ENCODE peak calls at places on chromosome 16, in four cellular contexts. One of them, this sample, is unnamed.

GRCh38 chr16:47713225-47713595 is 252.1 kb downstream of the PHKB start:
- DNase-seq in tibial artery: no peak
- DNase-seq in heart left ventricle: no peak
- DNase-seq in PC-9: peak
- DNase-seq in this sample: no peak

GRCh38 chr16:49663081-49664057 is 192.5 kb downstream of the ZNF423 start:
- DNase-seq in tibial artery: peak
- DNase-seq in heart left ventricle: peak
- DNase-seq in PC-9: no peak
- DNase-seq in this sample: no peak

GRCh38 chr16:65751622-65752598 is 614.6 kb upstream of the CDH5 start:
- DNase-seq in tibial artery: no peak
- DNase-seq in heart left ventricle: no peak
- DNase-seq in PC-9: no peak
- DNase-seq in this sample: no peak

GRCh38 chr16:9437115-9437514 is 345.7 kb downstream of the HAPSTR1 start:
- DNase-seq in heart left ventricle: no peak
- DNase-seq in tibial artery: no peak
- DNase-seq in PC-9: no peak
- DNase-seq in this sample: no peak

GRCh38 chr16:11783319-11784047 is 13.6 kb downstream of the ZC3H7A start:
- DNase-seq in PC-9: no peak
- DNase-seq in heart left ventricle: no peak
- DNase-seq in tibial artery: no peak
- DNase-seq in this sample: no peak

GRCh38 chr16:5056347-5056746 is 9.4 kb downstream of the C16orf89 start:
- DNase-seq in heart left ventricle: no peak
- DNase-seq in PC-9: no peak
- DNase-seq in tibial artery: no peak
- DNase-seq in this sample: peak

GRCh38 chr16:67311607-67312449 is 14.7 kb downstream of the KCTD19 start:
- DNase-seq in PC-9: peak
- DNase-seq in tibial artery: peak
- DNase-seq in heart left ventricle: peak
- DNase-seq in this sample: no peak

GRCh38 chr16:89633064-89633631 is 19.7 kb downstream of the DPEP1 start:
- DNase-seq in tibial artery: no peak
- DNase-seq in heart left ventricle: no peak
- DNase-seq in PC-9: no peak
- DNase-seq in this sample: no peak

GRCh38 chr16:79767597-79768280 is 167.2 kb upstream of the MAF start:
- DNase-seq in PC-9: no peak
- DNase-seq in heart left ventricle: no peak
- DNase-seq in tibial artery: peak
- DNase-seq in this sample: no peak

GRCh38 chr16:56606688-56607618 is 1.4 kb upstream of the MT2A start:
- DNase-seq in tibial artery: peak
- DNase-seq in heart left ventricle: peak
- DNase-seq in PC-9: peak
- DNase-seq in this sample: peak

GRCh38 chr16:25922438-25922837 is 230.7 kb downstream of the HS3ST4 start:
- DNase-seq in tibial artery: no peak
- DNase-seq in heart left ventricle: no peak
- DNase-seq in PC-9: no peak
- DNase-seq in this sample: no peak

GRCh38 chr16:49362230-49362629 is 11.4 kb upstream of the C16orf78 start:
- DNase-seq in tibial artery: no peak
- DNase-seq in PC-9: no peak
- DNase-seq in heart left ventricle: no peak
- DNase-seq in this sample: no peak

GRCh38 chr16:11613381-11614303 is 26.9 kb upstream of the LITAF start:
- DNase-seq in PC-9: peak
- DNase-seq in tibial artery: peak
- DNase-seq in heart left ventricle: peak
- DNase-seq in this sample: peak

GRCh38 chr16:58733248-58733670 is 857 bp downstream of the GOT2 start:
- DNase-seq in tibial artery: no peak
- DNase-seq in PC-9: no peak
- DNase-seq in heart left ventricle: no peak
- DNase-seq in this sample: no peak

GRCh38 chr16:66490774-66491715 is 58.9 kb downstream of the TK2 start:
- DNase-seq in heart left ventricle: no peak
- DNase-seq in PC-9: peak
- DNase-seq in tibial artery: peak
- DNase-seq in this sample: no peak

DNA sequence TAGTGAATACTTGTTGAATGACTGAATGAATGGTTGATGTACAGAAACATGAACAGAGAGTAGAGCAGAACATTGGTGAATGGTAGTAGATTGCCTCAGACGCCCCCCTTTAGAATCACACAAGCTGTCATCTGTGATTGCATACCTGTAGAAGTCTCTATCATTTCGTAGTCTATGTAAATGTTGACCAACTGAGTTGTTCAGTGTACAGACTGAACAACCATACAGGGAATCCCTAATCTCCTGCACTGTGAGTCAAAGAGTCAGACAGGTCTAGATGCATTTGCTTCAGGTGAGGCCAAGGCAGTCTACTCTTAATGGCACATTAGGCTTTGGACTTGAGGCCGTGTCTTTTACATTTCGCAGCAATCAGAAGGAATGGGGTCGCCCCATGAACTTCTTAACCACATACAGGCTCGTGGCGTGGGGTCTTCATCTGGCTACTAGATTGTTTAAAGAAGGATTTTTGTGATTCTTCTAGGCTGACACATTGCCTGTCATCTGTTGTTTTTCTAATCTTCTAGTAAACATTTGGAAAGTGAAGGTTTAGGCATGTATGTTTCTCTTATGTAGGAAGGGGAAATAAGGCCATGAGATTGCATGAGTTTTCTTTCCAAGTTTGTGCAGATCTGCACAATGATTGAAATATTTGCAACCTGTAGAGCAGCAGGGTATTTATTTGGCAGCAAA is 157.4 kb downstream of the WWOX start:
- DNase-seq in heart left ventricle: no peak
- DNase-seq in tibial artery: no peak
- DNase-seq in PC-9: no peak
- DNase-seq in this sample: no peak
- H3K27ac ChIP-seq in heart left ventricle: no peak
- H3K27ac ChIP-seq in tibial artery: no peak
- H3K27ac ChIP-seq in PC-9: no peak
- H3K27ac ChIP-seq in this sample: no peak

DNA sequence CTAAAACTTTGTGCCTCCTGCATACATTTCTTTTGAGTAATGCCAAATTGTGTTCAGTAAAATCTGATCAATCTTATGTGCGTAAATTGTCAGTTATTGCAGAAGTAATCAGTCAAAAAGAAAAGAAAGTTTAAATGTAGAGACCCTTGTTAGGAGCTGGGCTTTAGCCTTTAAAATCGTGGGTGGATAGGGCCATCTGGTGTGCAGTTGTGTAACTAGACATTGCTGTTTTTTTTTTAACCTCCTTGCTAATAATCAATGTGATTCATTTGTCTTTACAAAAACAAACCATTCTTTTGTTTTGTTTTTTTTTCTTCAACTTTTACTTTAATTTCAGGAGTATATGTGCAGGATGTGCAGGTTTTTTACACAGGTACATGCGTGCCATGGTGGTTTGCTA is 5.3 kb upstream of the WWOX start:
- DNase-seq in tibial artery: no peak
- DNase-seq in heart left ventricle: no peak
- DNase-seq in PC-9: no peak
- DNase-seq in this sample: no peak
- TF ChIP-seq CTCF in tibial artery: no peak
- TF ChIP-seq CTCF in heart left ventricle: no peak
- TF ChIP-seq CTCF in PC-9: no peak
- TF ChIP-seq CTCF in this sample: no peak

GRCh38 chr16:68900009-68900408 is 56.7 kb downstream of the TANGO6 start:
- DNase-seq in heart left ventricle: no peak
- DNase-seq in PC-9: no peak
- DNase-seq in tibial artery: no peak
- DNase-seq in this sample: no peak
- H3K27ac ChIP-seq in heart left ventricle: no peak
- H3K27ac ChIP-seq in PC-9: no peak
- H3K27ac ChIP-seq in tibial artery: no peak
- H3K27ac ChIP-seq in this sample: no peak

GRCh38 chr16:21336231-21336630 is 58.1 kb upstream of the CRYM start:
- DNase-seq in tibial artery: no peak
- DNase-seq in heart left ventricle: no peak
- DNase-seq in PC-9: no peak
- DNase-seq in this sample: no peak
- TF ChIP-seq CTCF in tibial artery: no peak
- TF ChIP-seq CTCF in heart left ventricle: no peak
- TF ChIP-seq CTCF in PC-9: no peak
- TF ChIP-seq CTCF in this sample: no peak

GRCh38 chr16:85663891-85664321 is 24.8 kb downstream of the GINS2 start:
- DNase-seq in heart left ventricle: peak
- DNase-seq in PC-9: no peak
- DNase-seq in tibial artery: no peak
- DNase-seq in this sample: peak

GRCh38 chr16:85665929-85666328 is 22.8 kb downstream of the GINS2 start:
- DNase-seq in heart left ventricle: no peak
- DNase-seq in PC-9: no peak
- DNase-seq in tibial artery: no peak
- DNase-seq in this sample: peak

GRCh38 chr16:85664580-85665372 is 24.0 kb downstream of the GINS2 start:
- DNase-seq in heart left ventricle: peak
- DNase-seq in tibial artery: no peak
- DNase-seq in PC-9: no peak
- DNase-seq in this sample: peak

GRCh38 chr16:85667261-85667660 is 21.5 kb downstream of the GINS2 start:
- DNase-seq in tibial artery: no peak
- DNase-seq in heart left ventricle: no peak
- DNase-seq in PC-9: no peak
- DNase-seq in this sample: no peak

GRCh38 chr16:85665373-85665740 is 23.4 kb downstream of the GINS2 start:
- DNase-seq in heart left ventricle: peak
- DNase-seq in tibial artery: no peak
- DNase-seq in PC-9: no peak
- DNase-seq in this sample: no peak
- H3K27ac ChIP-seq in heart left ventricle: no peak
- H3K27ac ChIP-seq in tibial artery: no peak
- H3K27ac ChIP-seq in PC-9: no peak
- H3K27ac ChIP-seq in this sample: no peak

GRCh38 chr16:23155445-23156049 is 6.3 kb upstream of the USP31 start:
- DNase-seq in PC-9: no peak
- DNase-seq in tibial artery: no peak
- DNase-seq in heart left ventricle: no peak
- DNase-seq in this sample: no peak
- TF ChIP-seq CTCF in PC-9: no peak
- TF ChIP-seq CTCF in tibial artery: no peak
- TF ChIP-seq CTCF in heart left ventricle: no peak
- TF ChIP-seq CTCF in this sample: no peak

DNA sequence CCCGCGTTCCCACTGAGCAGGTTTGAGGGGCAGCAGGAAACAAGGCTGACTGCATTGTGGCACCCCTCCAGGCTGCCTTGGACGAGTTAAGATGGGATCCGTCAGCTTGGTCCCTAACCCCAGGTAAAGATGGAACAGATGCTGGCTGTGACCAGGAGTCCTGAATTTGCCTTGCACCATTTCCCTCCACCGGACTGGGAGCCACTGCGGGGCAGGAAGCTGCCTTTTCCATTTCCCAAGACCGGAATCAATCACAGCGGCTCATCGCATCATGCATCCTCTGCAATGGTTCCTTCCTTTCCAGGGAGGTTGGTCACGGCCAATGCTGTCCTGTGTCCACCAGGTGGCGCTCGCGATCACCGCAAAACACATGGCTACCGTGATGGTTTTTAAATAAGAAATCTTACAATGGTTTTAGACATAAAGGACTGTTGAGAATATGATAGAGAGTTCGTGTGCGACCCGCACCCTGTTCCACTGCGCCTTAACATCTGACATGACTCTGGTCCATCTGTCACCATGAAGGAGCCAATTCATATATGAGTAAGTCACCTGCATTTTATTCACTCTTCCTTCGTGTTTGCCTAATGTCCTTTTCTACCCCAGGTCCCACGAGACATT is 6.8 kb upstream of the MEAK7 start:
- DNase-seq in heart left ventricle: peak
- DNase-seq in PC-9: peak
- DNase-seq in tibial artery: peak
- DNase-seq in this sample: peak
- H3K27ac ChIP-seq in heart left ventricle: no peak
- H3K27ac ChIP-seq in PC-9: no peak
- H3K27ac ChIP-seq in tibial artery: no peak
- H3K27ac ChIP-seq in this sample: no peak

GRCh38 chr16:78161023-78161729 is 61.7 kb downstream of the WWOX start:
- DNase-seq in heart left ventricle: no peak
- DNase-seq in PC-9: no peak
- DNase-seq in tibial artery: no peak
- DNase-seq in this sample: no peak

GRCh38 chr16:78163772-78164391 is 64.4 kb downstream of the WWOX start:
- DNase-seq in tibial artery: no peak
- DNase-seq in heart left ventricle: no peak
- DNase-seq in PC-9: no peak
- DNase-seq in this sample: no peak
- TF ChIP-seq CTCF in tibial artery: no peak
- TF ChIP-seq CTCF in heart left ventricle: no peak
- TF ChIP-seq CTCF in PC-9: no peak
- TF ChIP-seq CTCF in this sample: no peak